ENCODE peak calls at places on chromosomes 3 and 15, in six cellular contexts. One of them, this sample, is unnamed.

GRCh38 chr3:31829826-31830426 is 151.1 kb downstream of the OSBPL10 start:
- DNase-seq in head of caudate nucleus: no peak
- DNase-seq in neural progenitor cell: no peak
- DNase-seq in lower lobe of right lung: no peak
- DNase-seq in stimulated activated CD4-positive, alpha-beta T cell treated with anti-CD3 and anti-CD28 coated beads, Interleukin-1b, Interleukin-23, amount 100 ng/mL, for 24 hours: no peak
- DNase-seq in activated CD8-positive, alpha-beta T cell treated with anti-CD3 and anti-CD28 coated beads, Interleukin-2, amount 10 ng/mL, durations not matched to agents 7 days and 5 days: no peak
- DNase-seq in this sample: no peak

GRCh38 chr3:122576174-122576940 is 1.1 kb upstream of the PARP15 start:
- DNase-seq in head of caudate nucleus: no peak
- DNase-seq in neural progenitor cell: no peak
- DNase-seq in lower lobe of right lung: no peak
- DNase-seq in stimulated activated CD4-positive, alpha-beta T cell treated with anti-CD3 and anti-CD28 coated beads, Interleukin-1b, Interleukin-23, amount 100 ng/mL, for 24 hours: no peak
- DNase-seq in activated CD8-positive, alpha-beta T cell treated with anti-CD3 and anti-CD28 coated beads, Interleukin-2, amount 10 ng/mL, durations not matched to agents 7 days and 5 days: no peak
- DNase-seq in this sample: no peak

GRCh38 chr15:78322243-78322642 is 17.9 kb upstream of the CRABP1 start:
- DNase-seq in head of caudate nucleus: no peak
- DNase-seq in neural progenitor cell: no peak
- DNase-seq in lower lobe of right lung: peak; percentile 40
- DNase-seq in stimulated activated CD4-positive, alpha-beta T cell treated with anti-CD3 and anti-CD28 coated beads, Interleukin-1b, Interleukin-23, amount 100 ng/mL, for 24 hours: no peak
- DNase-seq in activated CD8-positive, alpha-beta T cell treated with anti-CD3 and anti-CD28 coated beads, Interleukin-2, amount 10 ng/mL, durations not matched to agents 7 days and 5 days: no peak
- DNase-seq in this sample: no peak

GRCh38 chr3:73009008-73009407 is 12.4 kb downstream of the PPP4R2 start:
- DNase-seq in head of caudate nucleus: no peak
- DNase-seq in neural progenitor cell: no peak
- DNase-seq in lower lobe of right lung: no peak
- DNase-seq in stimulated activated CD4-positive, alpha-beta T cell treated with anti-CD3 and anti-CD28 coated beads, Interleukin-1b, Interleukin-23, amount 100 ng/mL, for 24 hours: no peak
- DNase-seq in activated CD8-positive, alpha-beta T cell treated with anti-CD3 and anti-CD28 coated beads, Interleukin-2, amount 10 ng/mL, durations not matched to agents 7 days and 5 days: no peak
- DNase-seq in this sample: no peak

GRCh38 chr3:101184111-101184510 is 136.3 kb downstream of the IMPG2 start:
- DNase-seq in head of caudate nucleus: no peak
- DNase-seq in neural progenitor cell: no peak
- DNase-seq in lower lobe of right lung: no peak
- DNase-seq in stimulated activated CD4-positive, alpha-beta T cell treated with anti-CD3 and anti-CD28 coated beads, Interleukin-1b, Interleukin-23, amount 100 ng/mL, for 24 hours: no peak
- DNase-seq in activated CD8-positive, alpha-beta T cell treated with anti-CD3 and anti-CD28 coated beads, Interleukin-2, amount 10 ng/mL, durations not matched to agents 7 days and 5 days: no peak
- DNase-seq in this sample: no peak

GRCh38 chr3:160928183-160928718 is 172.2 kb downstream of the PPM1L start:
- DNase-seq in head of caudate nucleus: no peak
- DNase-seq in neural progenitor cell: no peak
- DNase-seq in lower lobe of right lung: no peak
- DNase-seq in stimulated activated CD4-positive, alpha-beta T cell treated with anti-CD3 and anti-CD28 coated beads, Interleukin-1b, Interleukin-23, amount 100 ng/mL, for 24 hours: no peak
- DNase-seq in activated CD8-positive, alpha-beta T cell treated with anti-CD3 and anti-CD28 coated beads, Interleukin-2, amount 10 ng/mL, durations not matched to agents 7 days and 5 days: no peak
- DNase-seq in this sample: peak; percentile 21

GRCh38 chr3:48891606-48892005 is 7.1 kb downstream of the SLC25A20 start:
- DNase-seq in head of caudate nucleus: no peak
- DNase-seq in neural progenitor cell: no peak
- DNase-seq in lower lobe of right lung: no peak
- DNase-seq in stimulated activated CD4-positive, alpha-beta T cell treated with anti-CD3 and anti-CD28 coated beads, Interleukin-1b, Interleukin-23, amount 100 ng/mL, for 24 hours: no peak
- DNase-seq in activated CD8-positive, alpha-beta T cell treated with anti-CD3 and anti-CD28 coated beads, Interleukin-2, amount 10 ng/mL, durations not matched to agents 7 days and 5 days: no peak
- DNase-seq in this sample: no peak

GRCh38 chr3:70805044-70805732 is 492.8 kb upstream of the MDFIC2 start:
- DNase-seq in head of caudate nucleus: no peak
- DNase-seq in neural progenitor cell: no peak
- DNase-seq in lower lobe of right lung: no peak
- DNase-seq in stimulated activated CD4-positive, alpha-beta T cell treated with anti-CD3 and anti-CD28 coated beads, Interleukin-1b, Interleukin-23, amount 100 ng/mL, for 24 hours: no peak
- DNase-seq in activated CD8-positive, alpha-beta T cell treated with anti-CD3 and anti-CD28 coated beads, Interleukin-2, amount 10 ng/mL, durations not matched to agents 7 days and 5 days: no peak
- DNase-seq in this sample: no peak

GRCh38 chr3:10000686-10001085 is 14.0 kb upstream of the EMC3 start:
- DNase-seq in head of caudate nucleus: no peak
- DNase-seq in neural progenitor cell: no peak
- DNase-seq in lower lobe of right lung: no peak
- DNase-seq in stimulated activated CD4-positive, alpha-beta T cell treated with anti-CD3 and anti-CD28 coated beads, Interleukin-1b, Interleukin-23, amount 100 ng/mL, for 24 hours: no peak
- DNase-seq in activated CD8-positive, alpha-beta T cell treated with anti-CD3 and anti-CD28 coated beads, Interleukin-2, amount 10 ng/mL, durations not matched to agents 7 days and 5 days: no peak
- DNase-seq in this sample: no peak

GRCh38 chr3:123401836-123402530 is 46.9 kb downstream of the ADCY5 start:
- DNase-seq in head of caudate nucleus: no peak
- DNase-seq in neural progenitor cell: no peak
- DNase-seq in lower lobe of right lung: no peak
- DNase-seq in stimulated activated CD4-positive, alpha-beta T cell treated with anti-CD3 and anti-CD28 coated beads, Interleukin-1b, Interleukin-23, amount 100 ng/mL, for 24 hours: no peak
- DNase-seq in activated CD8-positive, alpha-beta T cell treated with anti-CD3 and anti-CD28 coated beads, Interleukin-2, amount 10 ng/mL, durations not matched to agents 7 days and 5 days: no peak
- DNase-seq in this sample: no peak

GRCh38 chr15:68646156-68646555 is 67.4 kb downstream of the CORO2B start:
- DNase-seq in head of caudate nucleus: peak; percentile 80
- DNase-seq in neural progenitor cell: no peak
- DNase-seq in lower lobe of right lung: no peak
- DNase-seq in stimulated activated CD4-positive, alpha-beta T cell treated with anti-CD3 and anti-CD28 coated beads, Interleukin-1b, Interleukin-23, amount 100 ng/mL, for 24 hours: no peak
- DNase-seq in activated CD8-positive, alpha-beta T cell treated with anti-CD3 and anti-CD28 coated beads, Interleukin-2, amount 10 ng/mL, durations not matched to agents 7 days and 5 days: no peak
- DNase-seq in this sample: no peak

GRCh38 chr3:126964261-126964660 is 18.7 kb upstream of the PLXNA1 start:
- DNase-seq in head of caudate nucleus: no peak
- DNase-seq in neural progenitor cell: no peak
- DNase-seq in lower lobe of right lung: no peak
- DNase-seq in stimulated activated CD4-positive, alpha-beta T cell treated with anti-CD3 and anti-CD28 coated beads, Interleukin-1b, Interleukin-23, amount 100 ng/mL, for 24 hours: no peak
- DNase-seq in activated CD8-positive, alpha-beta T cell treated with anti-CD3 and anti-CD28 coated beads, Interleukin-2, amount 10 ng/mL, durations not matched to agents 7 days and 5 days: no peak
- DNase-seq in this sample: no peak

GRCh38 chr3:46607603-46608028 is 4.7 kb upstream of the FAM240A start:
- DNase-seq in head of caudate nucleus: no peak
- DNase-seq in neural progenitor cell: peak; percentile 64
- DNase-seq in lower lobe of right lung: no peak
- DNase-seq in stimulated activated CD4-positive, alpha-beta T cell treated with anti-CD3 and anti-CD28 coated beads, Interleukin-1b, Interleukin-23, amount 100 ng/mL, for 24 hours: no peak
- DNase-seq in activated CD8-positive, alpha-beta T cell treated with anti-CD3 and anti-CD28 coated beads, Interleukin-2, amount 10 ng/mL, durations not matched to agents 7 days and 5 days: no peak
- DNase-seq in this sample: no peak

GRCh38 chr15:63277044-63277892 is at the start of gene APH1B:
- DNase-seq in head of caudate nucleus: peak; percentile 82
- DNase-seq in neural progenitor cell: peak; percentile 87
- DNase-seq in lower lobe of right lung: peak; percentile 91
- DNase-seq in stimulated activated CD4-positive, alpha-beta T cell treated with anti-CD3 and anti-CD28 coated beads, Interleukin-1b, Interleukin-23, amount 100 ng/mL, for 24 hours: peak; percentile 62
- DNase-seq in activated CD8-positive, alpha-beta T cell treated with anti-CD3 and anti-CD28 coated beads, Interleukin-2, amount 10 ng/mL, durations not matched to agents 7 days and 5 days: peak; percentile 82
- DNase-seq in this sample: peak; percentile 50

GRCh38 chr3:142857056-142857455 is 31.8 kb downstream of the PCOLCE2 start:
- DNase-seq in head of caudate nucleus: no peak
- DNase-seq in neural progenitor cell: peak; percentile 51
- DNase-seq in lower lobe of right lung: no peak
- DNase-seq in stimulated activated CD4-positive, alpha-beta T cell treated with anti-CD3 and anti-CD28 coated beads, Interleukin-1b, Interleukin-23, amount 100 ng/mL, for 24 hours: no peak
- DNase-seq in activated CD8-positive, alpha-beta T cell treated with anti-CD3 and anti-CD28 coated beads, Interleukin-2, amount 10 ng/mL, durations not matched to agents 7 days and 5 days: no peak
- DNase-seq in this sample: no peak